ENCODE peak calls at places on chromosomes 12 and 14, in four cellular contexts. A is K562, X is Panc1, F is thoracic aorta. M is an unnamed sample.

GRCh38 chr14:60381909-60382308 is 104.0 kb downstream of the C14orf39 start:
- DNase-seq in A (no peak), X (no peak), F (no peak), M (no peak)

GRCh38 chr12:20426191-20426590 is 57.9 kb downstream of the PDE3A start:
- DNase-seq in A (no peak), X (no peak), F (no peak), M (peak; percentile 30)

GRCh38 chr14:99597911-99598600 is 6.0 kb downstream of the CCDC85C start:
- DNase-seq in A (no peak), X (no peak), F (no peak), M (no peak)

GRCh38 chr12:3458041-3458440 is 33.0 kb upstream of the PRMT8 start:
- DNase-seq in A (no peak), X (no peak), F (no peak), M (no peak)

GRCh38 chr12:1912580-1913376 is 5.7 kb downstream of the CACNA2D4 start:
- DNase-seq in A (no peak), X (no peak), F (no peak), M (no peak)

GRCh38 chr12:93707836-93708235 is 30.7 kb downstream of the CRADD start:
- DNase-seq in A (no peak), X (no peak), F (no peak), M (no peak)

GRCh38 chr12:25775968-25776367 is 182.5 kb upstream of the RASSF8 start:
- DNase-seq in A (no peak), X (no peak), F (no peak), M (no peak)

GRCh38 chr14:65410640-65411039 is 1.9 kb upstream of the FUT8 start:
- DNase-seq in A (no peak), X (no peak), F (no peak), M (no peak)

GRCh38 chr14:100536721-100537700 is 50.2 kb downstream of the BEGAIN start:
- DNase-seq in A (no peak), X (no peak), F (peak; percentile 0), M (no peak)

GRCh38 chr12:110245278-110245868 is 35.7 kb upstream of the ATP2A2 start:
- DNase-seq in A (no peak), X (no peak), F (no peak), M (no peak)

GRCh38 chr12:79547735-79548347 is 142.9 kb downstream of the PAWR start:
- DNase-seq in A (peak; percentile 17), X (peak; percentile 80), F (no peak), M (no peak)

GRCh38 chr12:7219599-7220243 is 30.2 kb downstream of the PEX5 start:
- DNase-seq in A (peak; percentile 44), X (peak; percentile 61), F (peak; percentile 32), M (peak; percentile 68)

GRCh38 chr14:23644195-23644918 is 8.2 kb downstream of the DHRS2 start:
- DNase-seq in A (no peak), X (no peak), F (no peak), M (no peak)

GRCh38 chr14:105384041-105384557 is 14.2 kb upstream of the TEX22 start:
- DNase-seq in A (no peak), X (no peak), F (no peak), M (no peak)

GRCh38 chr12:130791699-130792098 is 47.4 kb downstream of the STX2 start:
- DNase-seq in A (no peak), X (no peak), F (no peak), M (no peak)

GRCh38 chr12:77954156-77954555 is 123.5 kb downstream of the NAV3 start:
- DNase-seq in A (no peak), X (no peak), F (no peak), M (no peak)

GRCh38 chr12:112676526-112676925 is 115.0 kb upstream of the RPH3A start:
- DNase-seq in A (no peak), X (no peak), F (no peak), M (no peak)

GRCh38 chr14:31229638-31230229 is 22.1 kb upstream of the HECTD1 start:
- DNase-seq in A (peak; percentile 69), X (peak; percentile 95), F (no peak), M (peak; percentile 35)

GRCh38 chr12:131118366-131118765 is 164.7 kb downstream of the ADGRD1 start:
- DNase-seq in A (no peak), X (no peak), F (no peak), M (no peak)

GRCh38 chr14:50964683-50965390 is 20.6 kb upstream of the PYGL start:
- DNase-seq in A (no peak), X (peak; percentile 71), F (peak; percentile 85), M (no peak)

GRCh38 chr14:51862171-51862838 is 1.9 kb downstream of the GNG2 start:
- DNase-seq in A (no peak), X (no peak), F (no peak), M (no peak)

GRCh38 chr14:74501135-74501614 is 7.6 kb downstream of the ISCA2 start:
- DNase-seq in A (peak; percentile 27), X (no peak), F (no peak), M (peak; percentile 66)

GRCh38 chr14:48735607-48736006 is 850.6 kb downstream of the RPS29 start:
- DNase-seq in A (no peak), X (no peak), F (no peak), M (no peak)

GRCh38 chr12:12432373-12432772 is 75.5 kb downstream of the BORCS5 start:
- DNase-seq in A (no peak), X (no peak), F (no peak), M (no peak)

GRCh38 chr14:70186826-70187483 is 1.8 kb downstream of the SLC8A3 start:
- DNase-seq in A (no peak), X (no peak), F (no peak), M (peak; percentile 13)

GRCh38 chr12:123942911-123943648 is 29.6 kb downstream of the CCDC92 start:
- DNase-seq in A (no peak), X (no peak), F (no peak), M (no peak)

GRCh38 chr12:6635856-6636521 is at the start of gene LPAR5:
- DNase-seq in A (peak; percentile 78), X (no peak), F (no peak), M (peak; percentile 31)

GRCh38 chr14:63174760-63175191 is 29.5 kb upstream of the RHOJ start:
- DNase-seq in A (peak; percentile 5), X (no peak), F (no peak), M (peak; percentile 51)

GRCh38 chr14:83556746-83557460 is 1973.0 kb upstream of the FLRT2 start:
- DNase-seq in A (no peak), X (no peak), F (no peak), M (no peak)

GRCh38 chr12:26936559-26937442 is 980 bp downstream of the INTS13 start:
- DNase-seq in A (peak; percentile 14), X (no peak), F (no peak), M (no peak)

GRCh38 chr14:101323111-101323510 is 238.2 kb upstream of the DIO3 start:
- DNase-seq in A (no peak), X (no peak), F (no peak), M (no peak)

GRCh38 chr14:104536942-104537612 is 42.5 kb upstream of the C14orf180 start:
- DNase-seq in A (no peak), X (no peak), F (no peak), M (no peak)

GRCh38 chr12:67909091-67909531 is 80.1 kb upstream of the IFNG-AS1 start:
- DNase-seq in A (no peak), X (no peak), F (no peak), M (no peak)
- H3K4me3 ChIP-seq in A (no peak overlapping the region), X (no peak overlapping the region), F (no peak overlapping the region), M (no peak overlapping the region)

DNA sequence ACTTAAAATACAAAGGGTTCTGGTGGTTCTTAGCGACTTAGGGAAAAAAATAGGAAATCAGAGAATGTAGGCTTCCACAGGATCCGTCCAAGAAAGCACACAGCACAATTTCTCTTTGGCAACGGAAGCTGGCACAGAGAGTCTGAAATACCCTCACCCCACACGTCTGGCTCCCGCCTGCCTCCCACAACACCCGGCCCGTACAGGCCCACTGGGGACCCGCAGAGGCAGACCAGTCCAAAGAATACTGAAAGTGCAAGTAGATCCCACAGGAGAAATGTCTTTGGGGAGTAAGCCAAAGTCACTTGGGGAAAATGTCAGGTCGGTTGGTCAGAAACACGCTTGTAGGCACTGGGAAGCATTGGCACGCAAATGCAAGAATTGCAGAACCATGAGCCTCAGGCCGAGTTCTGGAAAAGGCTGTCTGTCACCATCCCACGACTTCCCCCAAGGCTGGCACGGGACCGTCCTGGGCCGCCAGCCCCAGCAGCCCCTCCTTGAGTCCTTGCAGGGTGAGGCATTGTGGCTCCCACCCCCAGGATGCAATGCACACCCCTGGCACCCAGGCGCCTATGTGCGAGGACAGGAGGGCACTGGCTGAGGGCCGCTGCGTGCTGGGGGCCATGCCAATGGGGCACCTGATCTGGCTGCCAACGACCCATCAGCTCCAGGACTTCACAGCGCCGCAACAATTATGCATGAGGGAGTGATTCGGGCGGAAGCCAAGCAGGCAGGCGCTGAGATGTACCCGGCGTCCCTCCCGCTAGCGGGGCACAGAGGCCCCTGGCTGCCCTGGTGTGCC is 29.7 kb downstream of the CHGA start:
- DNase-seq in A (no peak), X (no peak), F (no peak), M (peak; percentile 76)
- H3K4me3 ChIP-seq in A (no peak overlapping the region), X (no peak overlapping the region), F (peak overlapping the region; percentile 52), M (no peak overlapping the region)

DNA sequence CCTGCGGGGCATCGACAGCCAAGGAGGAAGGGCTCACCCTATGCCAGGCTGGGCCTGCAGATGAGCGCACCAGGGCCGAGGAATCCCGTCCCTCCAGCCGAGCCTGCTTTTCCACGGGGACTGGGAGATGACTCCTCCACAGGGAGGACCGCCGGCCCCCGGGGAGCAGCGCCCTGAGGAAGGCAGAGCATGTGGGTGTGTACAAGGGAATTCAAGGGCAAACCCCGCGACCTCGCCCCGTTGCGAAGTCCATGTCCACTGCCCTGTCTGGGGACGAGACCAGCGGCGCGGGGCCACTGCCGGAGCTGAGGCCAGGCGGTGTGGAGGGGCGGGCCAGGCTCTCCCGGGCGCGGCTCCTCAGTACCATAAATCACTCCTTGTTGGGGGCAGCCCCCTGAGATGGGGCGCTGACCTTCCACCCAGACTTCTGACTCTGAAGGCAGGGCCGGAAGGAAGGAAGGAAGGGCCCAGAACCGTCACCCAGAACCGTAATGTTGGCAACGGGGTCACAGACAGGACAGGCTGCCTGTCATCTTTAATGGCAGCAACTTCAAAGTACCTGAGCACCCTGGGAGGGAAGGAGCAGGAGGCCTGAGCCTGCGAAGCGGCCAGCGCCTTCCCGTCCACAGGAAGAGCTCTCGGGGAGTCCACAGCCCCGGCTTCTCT is 52.6 kb downstream of the RNF34 start:
- DNase-seq in A (no peak), X (no peak), F (no peak), M (no peak)
- H3K4me3 ChIP-seq in A (no peak overlapping the region), X (no peak overlapping the region), F (peak overlapping the region; percentile 27), M (no peak overlapping the region)

DNA sequence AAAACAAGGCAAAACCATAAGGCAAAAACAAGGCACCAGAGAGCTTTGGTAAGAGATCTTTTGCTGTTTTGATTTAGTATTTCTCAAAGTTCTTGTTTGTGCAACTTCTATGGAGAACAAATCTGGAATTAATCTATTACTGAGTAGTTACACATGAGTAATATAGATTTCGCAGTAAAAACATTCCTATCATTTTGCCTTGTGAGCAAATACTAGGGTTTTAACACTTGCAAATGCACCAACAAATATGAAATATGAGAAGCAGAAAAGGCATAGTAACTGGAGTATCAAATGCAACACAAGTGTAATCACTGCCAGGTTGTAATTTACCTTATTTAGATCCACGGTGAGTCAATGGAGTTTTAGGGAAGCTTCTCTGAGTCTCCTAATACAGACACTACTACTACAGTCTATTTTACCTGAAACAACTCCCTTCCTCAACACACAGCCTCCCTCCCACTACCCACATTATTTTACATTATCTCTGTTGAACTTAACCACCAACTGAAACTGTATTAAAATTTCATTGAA is 324.1 kb downstream of the FLRT2 start:
- DNase-seq in A (no peak), X (no peak), F (no peak), M (no peak)
- H3K4me3 ChIP-seq in A (no peak overlapping the region), X (no peak overlapping the region), F (no peak overlapping the region), M (no peak overlapping the region)